ENCODE peak calls at places on chromosomes 5 and 9, in seven cellular contexts. C, I, M, P, Y, O and E are unnamed samples.

GRCh38 chr9:32456564-32456963 is 69.4 kb downstream of the RIGI start:
- DNase-seq in O (peak; percentile 9), P (no peak), I (no peak), M (no peak), C (no peak), Y (no peak), E (no peak)

GRCh38 chr9:81182421-81182820 is 506.9 kb downstream of the TLE1 start:
- DNase-seq in M (no peak), P (peak; percentile 17), O (peak; percentile 8), I (no peak), Y (no peak), C (no peak), E (no peak)

GRCh38 chr9:105911104-105911911 is 217.0 kb downstream of the TMEM38B start:
- DNase-seq in I (no peak), P (no peak), M (no peak), C (no peak), O (peak; percentile 94), Y (no peak), E (no peak)

GRCh38 chr5:2740051-2740848 is 11.2 kb downstream of the IRX2 start:
- DNase-seq in P (no peak), M (no peak), O (peak; percentile 30), C (no peak), Y (no peak), I (no peak), E (no peak)

GRCh38 chr9:38062498-38063362 is 6.3 kb downstream of the SHB start:
- DNase-seq in P (peak; percentile 74), I (no peak), Y (no peak), O (no peak), M (no peak), C (no peak), E (no peak)

GRCh38 chr9:37999501-38000189 is 69.4 kb downstream of the SHB start:
- DNase-seq in C (no peak), O (no peak), M (no peak), Y (peak; percentile 54), I (no peak), P (peak; percentile 55), E (no peak)

GRCh38 chr5:107466233-107466769 is 204.4 kb downstream of the EFNA5 start:
- DNase-seq in C (no peak), I (peak; percentile 50), O (peak; percentile 85), P (peak; percentile 94), Y (no peak), M (no peak), E (no peak)

GRCh38 chr5:150320048-150320555 is 17.4 kb upstream of the ARSI start:
- DNase-seq in P (peak; percentile 82), I (no peak), M (no peak), O (peak; percentile 37), Y (peak; percentile 59), C (no peak), E (no peak)

GRCh38 chr9:83707518-83707767 is 315 bp downstream of the UBQLN1 start:
- DNase-seq in P (peak; percentile 90), I (no peak), Y (no peak), M (peak; percentile 63), C (no peak), O (no peak), E (no peak)

GRCh38 chr5:7015586-7016256 is 302.5 kb downstream of the TENT4A start:
- DNase-seq in Y (no peak), I (no peak), O (peak; percentile 64), P (peak; percentile 32), M (no peak), C (no peak), E (no peak)

GRCh38 chr5:102226321-102226720 is 69.8 kb downstream of the SLCO4C1 start:
- DNase-seq in P (no peak), M (no peak), C (no peak), O (peak; percentile 62), I (no peak), Y (no peak), E (no peak)

GRCh38 chr5:39998518-39998917 is 573.7 kb upstream of the DAB2 start:
- DNase-seq in M (no peak), Y (no peak), C (no peak), O (no peak), P (no peak), I (no peak), E (no peak)

GRCh38 chr5:123776761-123777160 is 264.8 kb downstream of the CSNK1G3 start:
- DNase-seq in Y (no peak), C (no peak), P (peak; percentile 34), M (no peak), O (peak; percentile 4), I (no peak), E (no peak)

GRCh38 chr9:134982311-134982710 is 64.6 kb upstream of the FCN1 start:
- DNase-seq in Y (no peak), I (no peak), M (no peak), P (no peak), C (no peak), O (no peak), E (no peak)

GRCh38 chr5:15691536-15691935 is 191.6 kb downstream of the FBXL7 start:
- DNase-seq in M (no peak), P (no peak), Y (no peak), O (no peak), C (no peak), I (no peak), E (no peak)

GRCh38 chr9:132543960-132544359 is 38.4 kb upstream of the BARHL1 start:
- DNase-seq in P (no peak), C (no peak), M (no peak), O (no peak), I (peak; percentile 49), Y (no peak), E (no peak)

GRCh38 chr9:15512889-15513288 is 2.1 kb upstream of the PSIP1 start:
- DNase-seq in C (no peak), I (no peak), M (no peak), Y (no peak), O (peak; percentile 64), P (no peak), E (no peak)

GRCh38 chr5:41925555-41925946 is 470 bp downstream of the FBXO4 start:
- DNase-seq in O (no peak), C (no peak), Y (no peak), M (peak; percentile 34), I (no peak), P (peak; percentile 61), E (no peak)

GRCh38 chr5:17282283-17283120 is 65.1 kb downstream of the BASP1 start:
- DNase-seq in Y (no peak), C (no peak), M (no peak), P (peak; percentile 22), O (no peak), I (no peak), E (peak; percentile 52)

GRCh38 chr5:170249360-170249759 is 16.6 kb downstream of the C5orf58 start:
- DNase-seq in M (no peak), Y (no peak), P (no peak), O (no peak), I (no peak), C (no peak), E (no peak)

GRCh38 chr9:36823934-36824333 is 210.1 kb downstream of the PAX5 start:
- DNase-seq in Y (no peak), O (no peak), C (no peak), M (no peak), P (no peak), I (no peak), E (no peak)

GRCh38 chr5:141868541-141868940 is 9.7 kb downstream of the PCDH1 start:
- DNase-seq in P (no peak), O (no peak), M (no peak), Y (no peak), C (no peak), I (no peak), E (no peak)

GRCh38 chr9:83582026-83582425 is 40.9 kb upstream of the IDNK start:
- DNase-seq in P (peak; percentile 8), M (no peak), I (no peak), O (no peak), C (no peak), Y (no peak), E (no peak)

GRCh38 chr5:31280210-31280609 is 86.7 kb downstream of the CDH6 start:
- DNase-seq in C (no peak), O (peak; percentile 47), I (no peak), M (no peak), Y (no peak), P (no peak), E (no peak)

GRCh38 chr9:112665347-112665746 is 52.6 kb downstream of the INIP start:
- DNase-seq in C (no peak), O (peak; percentile 16), M (no peak), I (no peak), Y (no peak), P (no peak), E (no peak)

GRCh38 chr5:158384535-158385421 is 525.8 kb upstream of the CLINT1 start:
- DNase-seq in C (no peak), P (peak; percentile 97), Y (no peak), M (no peak), I (no peak), O (no peak), E (no peak)

GRCh38 chr5:159695741-159696294 is 220.5 kb upstream of the ADRA1B start:
- DNase-seq in O (peak; percentile 31), C (no peak), M (no peak), Y (no peak), P (no peak), I (no peak), E (no peak)

GRCh38 chr5:124460666-124461065 is 285.8 kb downstream of the ZNF608 start:
- DNase-seq in M (no peak), C (no peak), I (no peak), O (no peak), P (no peak), Y (no peak), E (no peak)